ENCODE peak calls at places on chromosomes 7 and 10, in eight cellular contexts. K, L, U, E, R, B, H and P are unnamed samples.

GRCh38 chr10:46514899-46515298 is 41.6 kb downstream of the GPRIN2 start:
- DNase-seq in K (no peak), L (no peak), U (no peak), E (no peak), R (no peak), B (no peak), H (no peak), P (no peak)

GRCh38 chr10:49747303-49747646 is 14.8 kb downstream of the OGDHL start:
- DNase-seq in K (no peak), L (no peak), U (no peak), E (no peak), R (no peak), B (no peak), H (no peak), P (no peak)

GRCh38 chr7:47945261-47946015 is 2.8 kb downstream of the PKD1L1 start:
- DNase-seq in K (peak), L (peak), U (peak), E (peak), R (peak), B (peak), H (peak), P (peak)

GRCh38 chr7:69412331-69413146 is 185.7 kb upstream of the AUTS2 start:
- DNase-seq in K (peak), L (no peak), U (no peak), E (peak), R (no peak), B (peak), H (peak), P (peak)

GRCh38 chr10:119190353-119190752 is 11.7 kb upstream of the PRDX3 start:
- DNase-seq in K (no peak), L (peak), U (no peak), E (peak), R (peak), B (no peak), H (peak), P (peak)

GRCh38 chr7:142925413-142925812 is 8.1 kb downstream of the TRPV5 start:
- DNase-seq in K (no peak), L (no peak), U (no peak), E (no peak), R (no peak), B (no peak), H (no peak), P (no peak)

GRCh38 chr10:119826777-119827176 is 45.9 kb downstream of the MCMBP start:
- DNase-seq in K (no peak), L (no peak), U (no peak), E (no peak), R (no peak), B (no peak), H (no peak), P (no peak)

GRCh38 chr7:133718131-133718530 is 409.0 kb upstream of the LRGUK start:
- DNase-seq in K (no peak), L (no peak), U (no peak), E (no peak), R (no peak), B (no peak), H (no peak), P (no peak)

GRCh38 chr10:29309465-29309864 is 20.6 kb downstream of the LYZL1 start:
- DNase-seq in K (no peak), L (no peak), U (no peak), E (no peak), R (no peak), B (no peak), H (no peak), P (no peak)

GRCh38 chr10:90181251-90181691 is 479.9 kb downstream of the KIF20B start:
- DNase-seq in K (no peak), L (no peak), U (no peak), E (no peak), R (no peak), B (no peak), H (no peak), P (no peak)

GRCh38 chr7:133530682-133531081 is 277.8 kb downstream of the EXOC4 start:
- DNase-seq in K (no peak), L (no peak), U (no peak), E (no peak), R (no peak), B (no peak), H (no peak), P (peak)

GRCh38 chr7:114944742-114945625 is 23.1 kb downstream of the MDFIC start:
- DNase-seq in K (peak), L (no peak), U (no peak), E (no peak), R (peak), B (peak), H (peak), P (peak)

GRCh38 chr10:110833234-110833940 is 38.3 kb upstream of the PDCD4 start:
- DNase-seq in K (no peak), L (no peak), U (no peak), E (no peak), R (no peak), B (peak), H (no peak), P (no peak)

GRCh38 chr7:45203947-45204445 is 46.4 kb downstream of the RAMP3 start:
- DNase-seq in K (no peak), L (no peak), U (no peak), E (no peak), R (no peak), B (no peak), H (no peak), P (no peak)
- H3K27ac ChIP-seq in K (no peak), L (no peak), U (no peak), E (peak), R (no peak), B (no peak), H (no peak), P (no peak)

GRCh38 chr7:34133983-34134782 is 228.8 kb downstream of the BMPER start:
- DNase-seq in K (peak), L (peak), U (no peak), E (peak), R (peak), B (peak), H (peak), P (peak)
- TF ChIP-seq CTCF in K (peak), L (peak), U (no peak), E (peak), R (peak), B (peak), H (peak), P (peak)

DNA sequence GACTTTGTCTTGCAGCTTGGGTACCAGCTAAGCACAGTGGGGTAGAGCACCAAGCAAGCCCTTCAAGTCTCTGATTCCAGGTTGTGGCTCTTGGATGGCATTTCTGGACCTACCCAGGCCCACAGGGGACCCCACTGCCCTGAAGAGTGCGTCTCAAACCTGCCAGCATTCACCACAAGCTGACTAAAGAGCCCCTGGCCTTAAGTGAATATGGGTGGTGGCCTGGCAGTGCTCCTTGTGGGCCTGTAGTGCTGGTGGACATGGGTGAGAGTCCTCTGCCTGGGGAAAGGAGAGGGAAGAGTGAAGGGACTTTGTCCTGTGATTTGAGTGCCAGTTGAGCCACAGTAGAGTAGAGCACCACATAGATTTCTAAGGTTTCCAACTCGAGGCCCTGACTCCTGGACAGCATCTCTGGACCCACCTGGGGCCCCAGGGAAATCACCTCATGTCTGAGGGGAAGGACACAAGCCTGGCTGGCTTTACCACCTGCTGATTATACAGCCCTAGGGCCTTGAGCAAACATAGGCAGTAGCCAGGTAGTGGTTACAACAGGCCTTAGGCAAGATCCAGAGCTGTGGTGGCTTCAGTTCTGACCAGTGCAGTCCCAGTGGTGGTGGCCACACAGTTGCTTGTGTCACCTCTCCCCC is 23.7 kb downstream of the GSDME start:
- DNase-seq in K (no peak), L (no peak), U (no peak), E (no peak), R (no peak), B (no peak), H (no peak), P (no peak)
- H3K27ac ChIP-seq in K (no peak), L (no peak), U (no peak), E (peak), R (no peak), B (no peak), H (peak), P (no peak)

DNA sequence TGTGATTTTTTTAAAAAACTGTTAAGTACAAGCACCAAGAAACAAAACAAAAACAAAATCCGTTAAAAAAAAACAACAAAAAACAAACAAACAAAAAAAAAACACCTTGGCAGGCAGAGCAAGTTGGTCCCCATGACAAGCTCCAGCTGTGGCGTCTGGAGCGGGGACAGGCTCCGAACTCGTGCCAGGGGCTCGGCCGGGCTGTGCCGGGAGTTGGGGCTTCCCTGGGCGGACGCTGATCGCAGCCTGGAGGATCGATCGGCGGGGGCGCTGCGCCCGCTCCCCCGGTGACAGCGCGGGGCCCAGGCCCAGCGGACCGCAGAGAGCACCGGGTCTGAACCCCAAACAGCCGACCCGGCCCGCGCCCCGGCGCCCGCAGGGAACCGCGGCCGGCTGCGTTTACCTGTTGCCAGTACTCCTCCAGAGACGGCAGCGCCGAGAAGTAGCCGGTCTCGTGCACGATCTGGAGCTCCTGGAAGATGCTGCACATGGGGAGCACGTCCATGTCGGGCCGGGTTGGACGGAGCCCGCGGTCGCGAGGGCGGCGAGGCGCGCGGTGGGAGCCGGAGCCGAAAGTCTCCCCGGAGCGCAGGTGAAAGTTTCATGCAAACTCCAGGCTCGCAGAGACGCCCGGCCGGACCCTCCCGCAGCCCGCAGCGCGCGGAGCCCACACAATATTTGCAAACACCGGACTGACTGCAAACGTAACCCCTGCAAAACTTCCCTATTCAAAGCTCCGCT is at the start of gene KLF6:
- DNase-seq in K (peak), L (no peak), U (peak), E (peak), R (peak), B (peak), H (peak), P (no peak)
- TF ChIP-seq CTCF in K (no peak), L (no peak), U (no peak), E (no peak), R (no peak), B (no peak), H (no peak), P (no peak)

GRCh38 chr7:136046548-136046947 is 69.4 kb upstream of the MTPN start:
- DNase-seq in K (no peak), L (no peak), U (no peak), E (no peak), R (no peak), B (no peak), H (no peak), P (no peak)
- H3K27ac ChIP-seq in K (no peak), L (no peak), U (no peak), E (no peak), R (no peak), B (no peak), H (no peak), P (no peak)